ENCODE peak calls at places on chromosomes 12 and 14, in eight cellular contexts. K is COR-L47, Y is heart left ventricle, M is NCI-H1417, E is anterior cingulate cortex, C is Calu3, G is mucosa of gallbladder, T is GM20000. P is an unnamed sample.

GRCh38 chr12:30440826-30441602 is 254.7 kb downstream of the IPO8 start:
- DNase-seq in G (no peak), K (no peak), T (no peak), E (no peak), M (no peak), C (peak), Y (no peak), P (no peak)

GRCh38 chr14:89947344-89947743 is 7.2 kb downstream of the EFCAB11 start:
- DNase-seq in T (no peak), K (no peak), C (no peak), M (no peak), G (no peak), E (no peak), Y (no peak), P (no peak)

GRCh38 chr14:98173291-98173690 is 1098.7 kb downstream of the BCL11B start:
- DNase-seq in G (peak), T (no peak), K (no peak), M (no peak), E (no peak), C (no peak), Y (no peak), P (no peak)

GRCh38 chr12:59973515-59973914 is 377.7 kb downstream of the SLC16A7 start:
- DNase-seq in T (no peak), K (no peak), E (no peak), M (no peak), Y (no peak), C (no peak), G (no peak), P (no peak)

GRCh38 chr12:123546281-123546680 is 12.8 kb upstream of the RILPL1 start:
- DNase-seq in G (no peak), C (no peak), T (no peak), M (no peak), E (no peak), Y (no peak), K (no peak), P (no peak)

GRCh38 chr12:115012861-115013667 is 329.1 kb upstream of the TBX3 start:
- DNase-seq in E (no peak), Y (peak), K (no peak), G (no peak), M (no peak), T (no peak), C (no peak), P (no peak)

GRCh38 chr12:24780969-24781368 is 167.9 kb downstream of the BCAT1 start:
- DNase-seq in Y (no peak), K (no peak), E (no peak), G (no peak), M (peak), C (no peak), T (peak), P (no peak)

GRCh38 chr14:56422703-56423213 is 156.8 kb upstream of the TMEM260 start:
- DNase-seq in Y (peak), K (peak), E (no peak), T (peak), G (peak), C (peak), M (peak), P (peak)

GRCh38 chr14:34496007-34496678 is 34.1 kb upstream of the SPTSSA start:
- DNase-seq in M (no peak), E (no peak), K (no peak), Y (peak), T (no peak), C (no peak), G (peak), P (no peak)

GRCh38 chr12:88187571-88187970 is 45.5 kb downstream of the TMTC3 start:
- DNase-seq in E (no peak), G (no peak), M (no peak), C (no peak), Y (no peak), K (no peak), T (no peak), P (no peak)

GRCh38 chr14:104220225-104221070 is 82.1 kb downstream of the KIF26A start:
- DNase-seq in K (no peak), Y (no peak), E (no peak), C (no peak), T (no peak), M (no peak), G (no peak), P (no peak)

GRCh38 chr14:93936245-93936644 is 9.1 kb downstream of the FAM181A start:
- DNase-seq in E (no peak), T (peak), M (peak), Y (no peak), K (peak), C (peak), G (no peak), P (peak)

GRCh38 chr12:15910468-15910863 is 666 bp upstream of the DERA start:
- DNase-seq in E (no peak), G (no peak), M (no peak), K (no peak), T (no peak), Y (no peak), C (no peak), P (no peak)

P was measured in NCI-H1105 treated with DMSO at 0.1 percent for 48 hours.